ENCODE peak calls at places on chromosome 21, in five cellular contexts. O is aorta, C is left ventricle myocardium inferior, G is heart left ventricle, I is neuronal stem cell. Y is an unnamed sample.

GRCh38 chr21:28256420-28256831 is 736.3 kb downstream of the LTN1 start:
- DNase-seq in C (no peak), O (no peak), I (no peak), G (no peak), Y (no peak)

GRCh38 chr21:33657124-33657842 is 15.0 kb downstream of the ITSN1 start:
- DNase-seq in O (no peak), I (no peak), C (no peak), G (no peak), Y (no peak)

GRCh38 chr21:24367936-24368335 is 1239.3 kb downstream of the MRPL39 start:
- DNase-seq in I (no peak), C (no peak), G (no peak), O (no peak), Y (no peak)

GRCh38 chr21:28375708-28376385 is 616.8 kb downstream of the LTN1 start:
- DNase-seq in I (no peak), C (no peak), G (no peak), O (no peak), Y (no peak)

GRCh38 chr21:29434081-29434480 is 135.4 kb downstream of the BACH1 start:
- DNase-seq in O (no peak), G (no peak), C (no peak), I (no peak), Y (no peak)

GRCh38 chr21:15775981-15776380 is 46.2 kb downstream of the USP25 start:
- DNase-seq in I (no peak), O (no peak), C (no peak), G (no peak), Y (no peak)

GRCh38 chr21:28396421-28396820 is 596.3 kb downstream of the LTN1 start:
- DNase-seq in C (no peak), I (no peak), O (no peak), G (no peak), Y (no peak)

GRCh38 chr21:15204140-15204774 is 139.5 kb upstream of the NRIP1 start:
- DNase-seq in I (no peak), O (no peak), C (no peak), G (no peak), Y (no peak)

GRCh38 chr21:39660596-39660995 is 47.9 kb downstream of the B3GALT5 start:
- DNase-seq in O (peak), I (no peak), C (peak), G (peak), Y (no peak)

GRCh38 chr21:38751379-38752050 is 54.2 kb upstream of the ETS2 start:
- DNase-seq in O (peak), C (peak), I (no peak), G (peak), Y (peak)

GRCh38 chr21:43574741-43575465 is 84.4 kb downstream of the HSF2BP start:
- DNase-seq in I (no peak), C (peak), G (peak), O (peak), Y (peak)
- H3K27ac ChIP-seq in I (no peak), C (peak), G (peak), O (no peak), Y (peak)

DNA sequence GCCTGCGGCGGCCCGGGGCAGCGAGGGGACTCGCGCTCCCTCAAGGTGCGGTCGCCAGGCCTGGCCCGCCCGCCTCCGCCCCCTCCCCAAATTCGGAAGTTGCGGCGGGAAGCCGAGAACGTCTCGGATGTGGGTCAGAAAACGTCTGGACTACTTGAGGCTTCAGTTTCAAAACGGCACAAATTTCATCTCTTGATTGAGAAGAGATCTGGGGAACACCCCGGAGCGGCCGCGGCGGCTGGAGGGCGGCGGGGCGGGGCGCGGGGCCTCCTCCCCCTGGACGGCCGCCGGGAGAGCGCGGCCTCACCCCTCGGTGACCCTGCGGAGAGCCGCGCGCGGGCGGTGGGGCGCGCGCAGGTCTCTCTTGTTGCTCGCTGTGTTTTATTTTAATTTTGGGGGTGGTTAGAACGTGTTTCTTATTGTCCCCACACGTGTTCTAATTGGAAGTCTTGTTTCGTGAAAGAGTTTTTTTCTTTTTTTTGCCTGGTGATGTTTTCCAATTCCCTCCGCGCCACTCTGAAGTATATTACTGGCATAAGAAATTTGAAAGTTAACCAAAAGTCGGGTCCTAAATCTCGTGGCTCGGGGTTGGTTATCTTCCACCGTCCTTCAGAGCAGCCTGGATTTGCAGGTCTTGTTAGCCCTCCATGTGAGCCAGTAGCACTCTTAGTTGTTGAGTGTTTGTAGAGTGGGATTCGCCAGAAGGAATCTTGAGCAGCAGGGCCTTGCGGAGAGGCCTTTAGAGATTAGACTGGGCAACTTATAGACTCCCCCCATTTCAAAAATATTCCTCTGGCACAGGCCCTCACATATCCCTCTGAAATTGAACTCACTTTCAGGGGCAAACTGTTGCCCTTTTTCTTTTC is 749 bp downstream of the PCBP3 start:
- DNase-seq in C (no peak), O (no peak), I (peak), G (no peak), Y (no peak)
- H3K4me3 ChIP-seq in C (peak), O (peak), I (peak), G (peak), Y (peak)

GRCh38 chr21:37157938-37158337 is 84.9 kb downstream of the TTC3 start:
- DNase-seq in C (no peak), G (no peak), I (no peak), O (no peak), Y (no peak)

GRCh38 chr21:37153193-37153934 is 80.3 kb downstream of the TTC3 start:
- DNase-seq in I (no peak), C (no peak), G (no peak), O (no peak), Y (no peak)

GRCh38 chr21:37155216-37155615 is 82.2 kb downstream of the TTC3 start:
- DNase-seq in O (no peak), C (no peak), I (no peak), G (no peak), Y (no peak)

GRCh38 chr21:37149411-37149810 is 76.4 kb downstream of the TTC3 start:
- DNase-seq in G (no peak), I (no peak), O (no peak), C (no peak), Y (no peak)

DNA sequence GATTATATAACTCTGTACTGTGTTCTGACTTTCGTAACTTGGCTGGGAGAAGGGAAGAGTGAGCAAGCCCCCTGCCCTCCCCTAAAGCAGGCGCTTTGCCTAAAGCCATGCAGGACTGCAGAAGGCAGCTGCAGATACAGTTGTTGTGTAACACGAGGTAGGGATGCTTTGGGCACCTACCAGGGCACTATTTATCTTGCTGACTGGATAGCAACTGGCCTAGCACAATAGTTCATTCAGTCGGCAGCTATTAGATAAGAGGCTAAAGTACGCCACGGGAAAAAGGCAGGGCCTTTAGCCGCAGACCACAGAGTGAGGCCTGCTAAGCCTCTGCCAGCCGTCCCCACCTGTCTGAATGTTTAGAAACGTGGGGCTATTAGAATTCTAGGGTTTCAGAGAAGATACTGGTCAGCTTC is 80.9 kb downstream of the TTC3 start:
- DNase-seq in C (no peak), G (peak), O (no peak), I (no peak), Y (no peak)
- H3K27ac ChIP-seq in C (peak), G (no peak), O (no peak), I (no peak), Y (no peak)

DNA sequence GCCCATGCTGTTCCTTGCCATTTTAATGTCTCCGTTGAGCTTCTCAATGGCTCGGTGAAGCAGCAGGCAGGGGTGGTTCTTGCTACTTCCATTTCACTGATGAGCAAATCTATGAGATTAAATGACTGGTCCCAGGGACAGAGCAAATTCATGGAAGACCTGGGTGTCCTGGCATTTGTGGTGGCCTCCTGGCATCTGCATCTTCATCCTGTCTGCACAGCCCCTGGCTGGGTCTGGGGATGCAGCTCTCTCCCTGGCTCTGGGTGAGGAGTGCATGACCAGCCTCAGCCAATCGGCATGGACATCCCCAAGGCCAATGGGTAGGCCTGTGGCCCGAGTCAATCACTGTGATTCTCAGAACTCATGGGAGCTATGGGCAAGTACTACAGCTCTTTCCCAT is 261.7 kb downstream of the KCNJ6 start:
- DNase-seq in I (no peak), C (no peak), O (no peak), G (no peak), Y (no peak)
- H3K4me3 ChIP-seq in I (no peak), C (no peak), O (no peak), G (no peak), Y (no peak)

GRCh38 chr21:22125581-22125980 is 1127.4 kb downstream of the NCAM2 start:
- DNase-seq in C (no peak), I (no peak), G (no peak), O (no peak), Y (no peak)
- H3K27ac ChIP-seq in C (no peak), I (no peak), G (no peak), O (no peak), Y (no peak)

GRCh38 chr21:42102063-42102462 is 30.9 kb downstream of the UMODL1 start:
- DNase-seq in C (no peak), O (no peak), I (no peak), G (no peak), Y (no peak)

GRCh38 chr21:42101246-42101645 is 30.1 kb downstream of the UMODL1 start:
- DNase-seq in G (no peak), I (no peak), C (no peak), O (no peak), Y (no peak)

GRCh38 chr21:42102946-42103345 is 31.8 kb downstream of the UMODL1 start:
- DNase-seq in C (no peak), I (no peak), G (no peak), O (no peak), Y (no peak)

GRCh38 chr21:42103843-42104242 is 32.7 kb downstream of the UMODL1 start:
- DNase-seq in G (no peak), C (no peak), O (no peak), I (no peak), Y (no peak)

DNA sequence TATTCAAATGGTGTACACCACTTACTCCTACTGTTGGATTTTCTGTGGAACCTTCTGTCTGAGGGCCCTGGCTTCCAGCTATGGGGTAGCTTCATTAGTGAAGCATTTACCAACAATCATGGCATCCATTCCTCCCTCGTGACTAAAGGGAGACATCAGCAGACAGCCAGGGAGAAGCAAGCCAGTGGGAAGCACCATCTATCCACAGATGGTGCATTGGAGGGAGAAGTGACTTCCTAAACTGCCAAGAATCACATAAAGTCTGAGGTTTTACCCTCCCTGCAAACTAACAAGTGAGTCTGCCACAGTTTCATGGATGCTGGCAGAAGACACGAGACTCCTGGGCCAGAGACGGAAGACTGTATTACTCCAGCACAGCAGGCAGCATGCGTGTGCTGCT is 31.4 kb downstream of the UMODL1 start:
- DNase-seq in C (no peak), O (no peak), G (no peak), I (no peak), Y (no peak)
- H3K4me3 ChIP-seq in C (no peak), O (no peak), G (no peak), I (no peak), Y (no peak)

GRCh38 chr21:35048183-35048601 is 910 bp downstream of the RUNX1 start:
- DNase-seq in C (no peak), O (peak), I (no peak), G (no peak), Y (no peak)

GRCh38 chr21:35051287-35051818 is 2.3 kb upstream of the RUNX1 start:
- DNase-seq in I (peak), O (peak), G (peak), C (peak), Y (peak)

GRCh38 chr21:35050348-35051286 is 1.5 kb upstream of the RUNX1 start:
- DNase-seq in O (no peak), G (no peak), I (no peak), C (no peak), Y (no peak)

GRCh38 chr21:35046880-35047229 is 2.2 kb downstream of the RUNX1 start:
- DNase-seq in O (peak), C (no peak), I (no peak), G (no peak), Y (no peak)

DNA sequence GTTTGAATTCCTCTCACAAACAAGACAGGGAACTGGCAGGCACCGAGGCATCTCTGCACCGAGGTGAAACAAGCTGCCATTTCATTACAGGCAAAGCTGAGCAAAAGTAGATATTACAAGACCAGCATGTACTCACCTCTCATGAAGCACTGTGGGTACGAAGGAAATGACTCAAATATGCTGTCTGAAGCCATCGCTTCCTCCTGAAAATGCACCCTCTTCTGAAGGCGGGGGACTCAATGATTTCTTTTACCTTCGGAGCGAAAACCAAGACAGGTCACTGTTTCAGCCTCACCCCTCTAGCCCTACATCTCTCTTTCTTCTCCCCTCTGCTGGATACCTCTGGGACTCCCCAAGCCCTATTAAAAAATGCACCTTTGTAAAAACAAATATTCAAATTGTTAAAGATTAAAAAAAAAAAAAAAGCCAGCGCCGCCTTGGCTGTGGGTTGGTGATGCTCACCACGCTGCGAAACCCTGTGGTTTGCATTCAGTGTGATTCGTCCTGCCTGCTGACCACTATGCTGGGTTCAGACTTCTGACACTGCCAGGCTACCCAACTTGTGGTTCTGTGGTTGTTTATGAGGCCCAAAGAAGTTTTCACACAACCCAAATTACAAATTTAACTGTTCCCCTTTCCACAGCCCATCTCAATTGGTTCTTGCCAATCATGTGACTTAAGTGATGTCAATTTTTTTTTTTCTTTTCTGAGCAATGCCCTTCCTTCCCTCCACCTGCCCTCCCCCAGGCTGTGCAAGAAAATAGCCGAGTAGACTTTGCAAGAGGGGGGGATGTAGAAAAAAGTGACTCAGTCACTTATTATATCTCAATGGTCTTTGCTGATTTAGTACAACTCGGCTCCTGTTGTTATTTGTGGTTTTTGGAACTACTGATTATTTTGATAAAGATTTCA is at the start of gene RUNX1:
- DNase-seq in O (peak), C (no peak), I (no peak), G (peak), Y (peak)
- H3K27ac ChIP-seq in O (peak), C (no peak), I (no peak), G (peak), Y (peak)

GRCh38 chr21:32412162-32412997 is at the start of gene EVA1C:
- DNase-seq in C (peak), I (no peak), O (peak), G (peak), Y (peak)

GRCh38 chr21:32413697-32414578 is 1.4 kb downstream of the EVA1C start:
- DNase-seq in G (no peak), I (no peak), C (no peak), O (no peak), Y (peak)

GRCh38 chr21:32411366-32412161 is 942 bp upstream of the EVA1C start:
- DNase-seq in O (peak), G (peak), C (peak), I (no peak), Y (peak)

GRCh38 chr21:32414579-32415358 is 2.3 kb downstream of the EVA1C start:
- DNase-seq in I (no peak), G (no peak), O (no peak), C (no peak), Y (no peak)

GRCh38 chr21:32412998-32413504 is 545 bp downstream of the EVA1C start:
- DNase-seq in C (peak), G (peak), O (peak), I (no peak), Y (peak)
- H3K4me3 ChIP-seq in C (peak), G (peak), O (peak), I (no peak), Y (peak)

GRCh38 chr21:35853321-35853922 is 206.9 kb downstream of the SETD4 start:
- DNase-seq in I (no peak), O (no peak), C (no peak), G (no peak), Y (no peak)

GRCh38 chr21:35850542-35851103 is 209.7 kb downstream of the SETD4 start:
- DNase-seq in C (no peak), O (peak), I (no peak), G (no peak), Y (no peak)

GRCh38 chr21:35849131-35849530 is 211.2 kb downstream of the SETD4 start:
- DNase-seq in O (no peak), G (peak), I (no peak), C (no peak), Y (no peak)

GRCh38 chr21:35852820-35853219 is 207.5 kb downstream of the SETD4 start:
- DNase-seq in O (no peak), I (no peak), C (no peak), G (no peak), Y (no peak)

DNA sequence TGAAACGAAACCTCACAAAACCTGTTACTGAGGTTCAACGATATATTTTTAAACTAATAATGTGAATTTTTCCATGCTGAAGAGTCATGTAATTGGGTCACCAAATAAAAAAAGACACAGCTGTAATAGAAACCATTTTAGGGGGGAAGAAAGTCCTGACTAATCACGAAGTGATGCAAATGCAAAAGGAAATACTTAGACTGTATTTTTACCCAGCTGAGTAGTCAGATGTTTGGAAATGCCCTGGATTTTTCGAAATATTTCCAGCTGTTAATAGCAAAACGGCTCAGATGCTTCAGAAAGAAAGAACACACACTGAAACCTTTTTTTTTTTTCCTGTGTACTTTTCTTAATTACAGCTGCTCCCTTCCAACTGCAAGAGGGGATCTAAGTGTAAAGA is 210.3 kb downstream of the SETD4 start:
- DNase-seq in O (no peak), G (no peak), I (no peak), C (no peak), Y (no peak)
- H3K27ac ChIP-seq in O (peak), G (peak), I (no peak), C (peak), Y (peak)

Y was measured in tibial artery.